ENCODE peak calls at places on chromosomes 5 and 9, in four cellular contexts. J is heart right ventricle; Z is naive thymus-derived CD4-positive, alpha-beta T cell; T is cardiac muscle cell. P is an unnamed sample.

GRCh38 chr9:13971415-13971814 is 342.5 kb downstream of the NFIB start:
- DNase-seq in J (no peak), Z (no peak), T (no peak), P (no peak)

GRCh38 chr5:135213466-135214239 is 179.6 kb upstream of the PITX1 start:
- DNase-seq in J (no peak), Z (no peak), T (no peak), P (peak)

GRCh38 chr9:113542741-113543140 is 79.2 kb downstream of the RGS3 start:
- DNase-seq in J (no peak), Z (no peak), T (peak), P (peak)

GRCh38 chr5:53490747-53491146 is 10.3 kb downstream of the FST start:
- DNase-seq in J (no peak), Z (no peak), T (no peak), P (no peak)

GRCh38 chr5:69512740-69513260 is 20.2 kb downstream of the OCLN start:
- DNase-seq in J (no peak), Z (no peak), T (no peak), P (no peak)

GRCh38 chr9:83596899-83597504 is 25.9 kb upstream of the IDNK start:
- DNase-seq in J (peak), Z (no peak), T (peak), P (no peak)

GRCh38 chr5:173240091-173241050 is 5.4 kb upstream of the NKX2-5 start:
- DNase-seq in J (peak), Z (no peak), T (peak), P (no peak)

GRCh38 chr9:110578896-110579752 is at the start of gene SVEP1:
- DNase-seq in J (peak), Z (no peak), T (peak), P (no peak)

GRCh38 chr5:72559866-72560766 is 52.9 kb upstream of the ZNF366 start:
- DNase-seq in J (peak), Z (no peak), T (peak), P (no peak)

GRCh38 chr5:1088726-1089125 is 23.1 kb downstream of the SLC12A7 start:
- DNase-seq in J (no peak), Z (no peak), T (no peak), P (no peak)

DNA sequence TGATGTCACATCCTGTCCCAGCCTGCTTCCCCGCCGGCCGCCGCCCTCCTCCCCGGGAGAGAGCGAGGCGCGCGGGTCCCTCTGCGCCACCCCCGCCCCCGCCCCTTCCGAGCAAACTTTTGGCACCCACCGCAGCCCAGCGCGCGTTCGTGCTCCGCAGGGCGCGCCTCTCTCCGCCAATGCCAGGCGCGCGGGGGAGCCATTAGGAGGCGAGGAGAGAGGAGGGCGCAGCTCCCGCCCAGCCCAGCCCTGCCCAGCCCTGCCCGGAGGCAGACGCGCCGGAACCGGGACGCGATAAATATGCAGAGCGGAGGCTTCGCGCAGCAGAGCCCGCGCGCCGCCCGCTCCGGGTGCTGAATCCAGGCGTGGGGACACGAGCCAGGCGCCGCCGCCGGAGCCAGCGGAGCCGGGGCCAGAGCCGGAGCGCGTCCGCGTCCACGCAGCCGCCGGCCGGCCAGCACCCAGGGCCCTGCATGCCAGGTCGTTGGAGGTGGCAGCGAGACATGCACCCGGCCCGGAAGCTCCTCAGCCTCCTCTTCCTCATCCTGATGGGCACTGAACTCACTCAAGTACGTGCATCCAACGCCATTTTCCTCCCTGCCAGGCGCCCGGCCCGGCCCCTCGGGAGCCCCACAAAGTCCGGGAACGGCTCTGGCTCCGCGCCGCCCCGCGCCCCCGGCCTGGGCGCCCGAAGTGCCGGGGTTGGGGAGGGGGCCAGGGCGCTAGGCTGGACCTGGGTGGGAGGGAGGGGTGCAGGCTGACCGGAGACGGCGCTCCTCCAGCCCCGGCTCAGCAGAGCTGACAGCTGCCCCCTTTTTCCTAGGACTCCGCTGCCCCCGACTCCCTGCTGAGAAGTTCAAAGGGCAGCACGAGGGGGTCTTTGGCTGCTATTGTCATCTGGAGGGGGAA is 12.0 kb upstream of the OLFM1 start:
- DNase-seq in J (peak), Z (no peak), T (peak), P (peak)
- H3K4me3 ChIP-seq in J (peak), Z (no peak), T (peak), P (peak)

DNA sequence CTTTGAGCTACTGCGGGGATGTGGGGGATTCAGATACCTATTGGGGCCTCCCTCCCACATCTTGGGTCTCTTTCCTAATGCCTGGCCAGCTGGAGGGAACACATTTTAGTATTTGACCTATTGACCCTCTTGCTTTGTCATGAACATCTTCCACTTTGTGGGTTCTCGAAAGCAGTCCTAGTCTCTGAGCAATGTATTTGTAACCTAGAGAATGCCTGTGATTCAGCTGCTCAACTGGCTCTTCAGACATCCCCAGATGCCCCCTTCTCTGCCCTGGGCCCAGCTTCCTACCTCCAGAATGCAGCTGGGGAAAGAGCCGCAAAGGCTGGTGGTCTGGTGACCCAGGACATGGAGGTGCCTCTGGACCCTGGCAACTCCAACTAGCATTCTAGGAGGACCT is 32.2 kb downstream of the APTX start:
- DNase-seq in J (no peak), Z (no peak), T (no peak), P (no peak)
- H3K27ac ChIP-seq in J (no peak), Z (no peak), T (no peak), P (no peak)

GRCh38 chr9:134155812-134156360 is 8.5 kb downstream of the RNU6ATAC start:
- DNase-seq in J (no peak), Z (no peak), T (no peak), P (no peak)
- H3K4me3 ChIP-seq in J (no peak), Z (no peak), T (no peak), P (no peak)

GRCh38 chr9:136587145-136587943 is 41.5 kb upstream of the NOTCH1 start:
- DNase-seq in J (peak), Z (no peak), T (peak), P (no peak)

GRCh38 chr9:136588663-136589464 is 43.0 kb upstream of the NOTCH1 start:
- DNase-seq in J (no peak), Z (no peak), T (no peak), P (no peak)

GRCh38 chr9:136586391-136586790 is 40.5 kb upstream of the NOTCH1 start:
- DNase-seq in J (no peak), Z (no peak), T (no peak), P (no peak)

GRCh38 chr9:136589766-136590740 is 44.2 kb upstream of the NOTCH1 start:
- DNase-seq in J (no peak), Z (no peak), T (no peak), P (no peak)

DNA sequence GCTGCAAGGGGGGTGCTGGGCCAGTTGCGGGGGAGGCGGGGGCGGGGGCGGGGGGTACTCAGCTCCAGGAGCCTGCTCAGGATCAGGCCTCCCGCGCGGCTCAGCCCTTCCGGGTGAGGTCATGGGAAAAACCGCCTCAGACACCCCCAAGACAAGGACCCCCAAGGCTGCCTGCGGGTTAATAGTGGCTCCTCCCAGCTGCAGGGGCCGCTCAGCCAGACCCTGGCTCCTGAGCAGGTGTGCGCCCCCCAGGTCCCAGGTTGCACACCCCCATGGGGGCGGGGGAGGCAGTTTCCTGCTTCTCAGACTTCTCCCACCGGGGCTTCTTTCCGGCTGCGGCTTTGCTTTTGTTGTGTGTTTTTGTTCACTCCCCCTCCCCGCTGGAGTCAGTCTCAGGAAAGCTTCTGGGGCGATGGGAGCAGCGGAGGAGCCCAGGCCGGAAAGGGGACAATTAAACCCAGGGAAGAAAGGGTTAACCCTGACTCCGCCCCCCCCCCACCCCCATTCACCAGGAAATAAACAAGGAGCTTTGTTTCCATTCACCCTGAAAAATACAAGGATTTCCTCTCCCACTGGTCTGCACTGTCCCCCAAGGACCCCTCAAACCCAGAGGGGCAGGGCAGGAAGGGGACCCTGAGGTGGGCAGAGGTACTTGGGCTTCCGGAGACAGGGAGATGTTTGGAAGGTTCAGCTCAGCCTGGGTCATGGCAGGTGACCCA is 42.3 kb upstream of the NOTCH1 start:
- DNase-seq in J (peak), Z (no peak), T (no peak), P (no peak)
- H3K27ac ChIP-seq in J (peak), Z (peak), T (no peak), P (no peak)

P was measured in coronary artery.